ENCODE peak calls at places on chromosomes 3 and 15, in six cellular contexts. J is AG09309, D is endothelial cell, I is fibroblast of mammary gland, F is A549, L is mesothelial cell of epicardium. Z is an unnamed sample.

GRCh38 chr15:31814082-31814481 is 216.2 kb upstream of the CHRNA7 start:
- DNase-seq in J (no peak), D (no peak), I (no peak), F (no peak), L (no peak), Z (no peak)

GRCh38 chr15:60973637-60974415 is 255.3 kb downstream of the RORA start:
- DNase-seq in J (no peak), D (no peak), I (peak), F (no peak), L (no peak), Z (no peak)

GRCh38 chr3:29140706-29141105 is 140.2 kb upstream of the RBMS3 start:
- DNase-seq in J (no peak), D (no peak), I (no peak), F (no peak), L (no peak), Z (no peak)

GRCh38 chr15:63502843-63503738 is 1.3 kb upstream of the USP3 start:
- DNase-seq in J (peak), D (peak), I (peak), F (peak), L (no peak), Z (peak)

GRCh38 chr3:123790254-123791072 is 93.7 kb downstream of the MYLK start:
- DNase-seq in J (no peak), D (no peak), I (no peak), F (no peak), L (no peak), Z (no peak)

GRCh38 chr3:170037463-170038433 is at the start of gene GPR160:
- DNase-seq in J (no peak), D (peak), I (peak), F (peak), L (peak), Z (no peak)

GRCh38 chr3:7800006-7800780 is 701.4 kb upstream of the LMCD1 start:
- DNase-seq in J (no peak), D (no peak), I (peak), F (no peak), L (no peak), Z (no peak)

GRCh38 chr3:108862865-108863798 is 40.5 kb downstream of the TRAT1 start:
- DNase-seq in J (peak), D (no peak), I (peak), F (peak), L (no peak), Z (no peak)

GRCh38 chr3:171157286-171157685 is 130.8 kb upstream of the SLC2A2 start:
- DNase-seq in J (no peak), D (no peak), I (peak), F (no peak), L (no peak), Z (no peak)

GRCh38 chr3:102790742-102791141 is 355.9 kb downstream of the ZPLD1 start:
- DNase-seq in J (peak), D (no peak), I (peak), F (no peak), L (no peak), Z (no peak)

GRCh38 chr15:65312400-65312916 is 8.0 kb downstream of the RNU5B-1 start:
- DNase-seq in J (no peak), D (no peak), I (no peak), F (no peak), L (no peak), Z (no peak)

GRCh38 chr3:125107861-125108567 is 52.2 kb upstream of the HEG1 start:
- DNase-seq in J (peak), D (no peak), I (peak), F (no peak), L (no peak), Z (no peak)

GRCh38 chr3:89300519-89300918 is 193.1 kb downstream of the EPHA3 start:
- DNase-seq in J (no peak), D (no peak), I (peak), F (no peak), L (no peak), Z (no peak)

GRCh38 chr15:26891448-26891881 is 24.6 kb downstream of the GABRA5 start:
- DNase-seq in J (peak), D (peak), I (peak), F (peak), L (peak), Z (peak)

GRCh38 chr3:55090310-55090709 is 162.5 kb upstream of the LRTM1 start:
- DNase-seq in J (no peak), D (no peak), I (no peak), F (no peak), L (no peak), Z (no peak)

GRCh38 chr3:116445291-116445841 is at the start of gene LSAMP:
- DNase-seq in J (no peak), D (peak), I (no peak), F (no peak), L (peak), Z (peak)

GRCh38 chr3:195119461-195120198 is 151.3 kb downstream of the XXYLT1 start:
- DNase-seq in J (peak), D (peak), I (peak), F (no peak), L (no peak), Z (no peak)

GRCh38 chr15:34304613-34305012 is 33.0 kb downstream of the SLC12A6 start:
- DNase-seq in J (peak), D (no peak), I (peak), F (no peak), L (no peak), Z (no peak)

GRCh38 chr3:33664195-33664594 is 53.9 kb downstream of the CLASP2 start:
- DNase-seq in J (peak), D (no peak), I (peak), F (no peak), L (no peak), Z (no peak)

GRCh38 chr3:58724376-58724775 is 57.8 kb upstream of the FAM3D start:
- DNase-seq in J (no peak), D (no peak), I (no peak), F (no peak), L (no peak), Z (no peak)

GRCh38 chr3:101676765-101677435 is at the start of gene ZBTB11:
- DNase-seq in J (peak), D (peak), I (peak), F (peak), L (peak), Z (peak)

GRCh38 chr3:134299185-134299887 is 48.7 kb upstream of the RYK start:
- DNase-seq in J (no peak), D (no peak), I (peak), F (no peak), L (no peak), Z (no peak)

GRCh38 chr15:63186065-63186464 is 3.3 kb upstream of the RAB8B start:
- DNase-seq in J (no peak), D (no peak), I (peak), F (peak), L (no peak), Z (no peak)

GRCh38 chr15:88246666-88247446 is 9.7 kb downstream of the NTRK3 start:
- DNase-seq in J (no peak), D (peak), I (peak), F (peak), L (peak), Z (peak)

GRCh38 chr3:139629033-139629432 is 48.7 kb downstream of the NMNAT3 start:
- DNase-seq in J (no peak), D (no peak), I (peak), F (peak), L (no peak), Z (no peak)
- TF ChIP-seq CTCF in J (peak), D (no peak), I (peak), F (peak), L (no peak), Z (no peak)

GRCh38 chr3:94520364-94520763 is 457.5 kb downstream of the NSUN3 start:
- DNase-seq in J (no peak), D (no peak), I (no peak), F (no peak), L (no peak), Z (no peak)

GRCh38 chr3:94524102-94524922 is 461.5 kb downstream of the NSUN3 start:
- DNase-seq in J (no peak), D (no peak), I (no peak), F (no peak), L (no peak), Z (no peak)

GRCh38 chr3:94525039-94525438 is 462.2 kb downstream of the NSUN3 start:
- DNase-seq in J (no peak), D (no peak), I (peak), F (no peak), L (peak), Z (no peak)

DNA sequence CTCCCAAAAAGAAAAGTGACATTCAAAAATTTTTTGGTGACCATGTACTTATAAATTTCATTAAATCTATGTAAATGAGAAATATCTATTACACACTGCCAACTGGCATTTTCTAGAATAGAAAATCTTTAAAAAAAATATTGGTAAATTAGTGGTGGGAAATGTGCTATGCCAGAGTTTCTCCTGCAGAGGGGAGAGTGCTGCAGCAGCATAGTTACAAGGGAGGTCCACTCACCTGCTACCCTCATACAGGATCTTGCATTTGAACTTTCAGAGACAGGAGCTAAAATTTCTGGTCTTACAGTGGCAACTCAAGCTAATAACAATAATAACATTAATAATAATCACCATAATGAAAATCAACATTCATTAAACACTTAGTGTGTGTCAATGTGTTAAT is 459.6 kb downstream of the NSUN3 start:
- DNase-seq in J (no peak), D (no peak), I (no peak), F (no peak), L (no peak), Z (no peak)
- TF ChIP-seq CTCF in J (no peak), D (peak), I (no peak), F (no peak), L (no peak), Z (no peak)

DNA sequence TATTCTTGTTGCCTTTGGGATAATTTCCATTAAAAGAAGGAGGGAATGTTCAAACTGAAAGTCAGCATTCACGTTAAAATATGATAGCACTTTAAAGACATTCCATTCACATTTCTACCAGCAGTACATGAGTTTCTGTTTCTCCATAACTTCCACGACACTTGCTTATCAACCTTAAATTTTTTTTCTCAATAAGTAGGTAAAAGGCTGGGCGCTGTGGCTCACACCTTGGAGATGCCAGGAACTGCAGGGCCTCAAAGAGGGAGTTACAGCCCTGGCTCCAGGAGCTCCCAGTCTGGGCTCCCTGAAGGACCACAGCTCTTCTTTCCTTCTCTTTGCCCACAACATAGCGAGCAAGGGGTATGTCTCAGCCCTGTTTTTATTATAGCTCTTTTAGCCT is 42.9 kb upstream of the PRR23C start:
- DNase-seq in J (no peak), D (no peak), I (no peak), F (no peak), L (no peak), Z (no peak)
- TF ChIP-seq CTCF in J (no peak), D (no peak), I (no peak), F (no peak), L (no peak), Z (no peak)

GRCh38 chr15:44286814-44287555 is 1.5 kb upstream of the GOLM2 start:
- DNase-seq in J (no peak), D (no peak), I (peak), F (peak), L (no peak), Z (no peak)
- TF ChIP-seq CTCF in J (peak), D (peak), I (peak), F (no peak), L (peak), Z (no peak)

GRCh38 chr3:155634121-155634719 is 110.7 kb downstream of the PLCH1 start:
- DNase-seq in J (no peak), D (no peak), I (no peak), F (no peak), L (no peak), Z (no peak)
- TF ChIP-seq CTCF in J (no peak), D (no peak), I (no peak), F (no peak), L (no peak), Z (no peak)

GRCh38 chr3:132284006-132284405 is 33.2 kb upstream of the ACP3 start:
- DNase-seq in J (no peak), D (no peak), I (peak), F (no peak), L (no peak), Z (no peak)

GRCh38 chr3:132285620-132285945 is 31.6 kb upstream of the ACP3 start:
- DNase-seq in J (no peak), D (no peak), I (no peak), F (no peak), L (no peak), Z (no peak)

GRCh38 chr3:132286035-132286434 is 31.2 kb upstream of the ACP3 start:
- DNase-seq in J (no peak), D (no peak), I (no peak), F (no peak), L (no peak), Z (no peak)

GRCh38 chr3:132283440-132283839 is 33.8 kb upstream of the ACP3 start:
- DNase-seq in J (no peak), D (no peak), I (peak), F (no peak), L (no peak), Z (no peak)

GRCh38 chr3:132284756-132285619 is 32.2 kb upstream of the ACP3 start:
- DNase-seq in J (no peak), D (no peak), I (no peak), F (no peak), L (no peak), Z (no peak)
- TF ChIP-seq CTCF in J (no peak), D (no peak), I (no peak), F (no peak), L (no peak), Z (no peak)

Z was measured in omental fat pad.